ENCODE peak calls at places on chromosomes 4 and X, in six cellular contexts. One of them, this sample, is unnamed.

GRCh38 chr4:20412072-20412471 is 160.4 kb downstream of the SLIT2 start:
- DNase-seq in IMR-90: no peak
- DNase-seq in H1: no peak
- DNase-seq in neuronal stem cell: no peak
- DNase-seq in mesendoderm: no peak
- DNase-seq in H9: no peak
- DNase-seq in this sample: no peak

GRCh38 chr4:69984030-69984443 is 11.7 kb upstream of the STATH start:
- DNase-seq in IMR-90: no peak
- DNase-seq in H1: no peak
- DNase-seq in neuronal stem cell: no peak
- DNase-seq in mesendoderm: no peak
- DNase-seq in H9: no peak
- DNase-seq in this sample: no peak

GRCh38 chrX:113422323-113422722 is 581.7 kb upstream of the AMOT start:
- DNase-seq in IMR-90: no peak
- DNase-seq in H1: no peak
- DNase-seq in neuronal stem cell: no peak
- DNase-seq in mesendoderm: no peak
- DNase-seq in H9: no peak
- DNase-seq in this sample: no peak

GRCh38 chr4:86910820-86911684 is 18.8 kb upstream of the C4orf36 start:
- DNase-seq in IMR-90: peak; percentile 64
- DNase-seq in H1: no peak
- DNase-seq in neuronal stem cell: no peak
- DNase-seq in mesendoderm: no peak
- DNase-seq in H9: no peak
- DNase-seq in this sample: no peak

GRCh38 chr4:7842384-7843279 is 97.0 kb downstream of the AFAP1 start:
- DNase-seq in IMR-90: peak; percentile 99
- DNase-seq in H1: no peak
- DNase-seq in neuronal stem cell: no peak
- DNase-seq in mesendoderm: peak; percentile 94
- DNase-seq in H9: no peak
- DNase-seq in this sample: peak; percentile 99

GRCh38 chr4:123397276-123398150 is 918 bp downstream of the SPRY1 start:
- DNase-seq in IMR-90: peak; percentile 36
- DNase-seq in H1: no peak
- DNase-seq in neuronal stem cell: peak; percentile 71
- DNase-seq in mesendoderm: peak; percentile 83
- DNase-seq in H9: peak; percentile 79
- DNase-seq in this sample: peak; percentile 72

GRCh38 chrX:153408871-153409351 is 2.4 kb upstream of the ZFP92 start:
- DNase-seq in IMR-90: no peak
- DNase-seq in H1: no peak
- DNase-seq in neuronal stem cell: no peak
- DNase-seq in mesendoderm: no peak
- DNase-seq in H9: no peak
- DNase-seq in this sample: no peak

GRCh38 chrX:16745659-16746058 is 26.2 kb downstream of the SYAP1 start:
- DNase-seq in IMR-90: no peak
- DNase-seq in H1: no peak
- DNase-seq in neuronal stem cell: no peak
- DNase-seq in mesendoderm: no peak
- DNase-seq in H9: no peak
- DNase-seq in this sample: no peak

GRCh38 chr4:164396439-164396838 is 357.5 kb upstream of the SMIM31 start:
- DNase-seq in IMR-90: no peak
- DNase-seq in H1: no peak
- DNase-seq in neuronal stem cell: no peak
- DNase-seq in mesendoderm: peak; percentile 11
- DNase-seq in H9: no peak
- DNase-seq in this sample: no peak

GRCh38 chr4:54959656-54960055 is 165.7 kb downstream of the KDR start:
- DNase-seq in IMR-90: peak; percentile 83
- DNase-seq in H1: no peak
- DNase-seq in neuronal stem cell: no peak
- DNase-seq in mesendoderm: no peak
- DNase-seq in H9: no peak
- DNase-seq in this sample: peak; percentile 52

GRCh38 chr4:160403066-160403465 is 1300.2 kb downstream of the RAPGEF2 start:
- DNase-seq in IMR-90: no peak
- DNase-seq in H1: no peak
- DNase-seq in neuronal stem cell: no peak
- DNase-seq in mesendoderm: no peak
- DNase-seq in H9: no peak
- DNase-seq in this sample: no peak

DNA sequence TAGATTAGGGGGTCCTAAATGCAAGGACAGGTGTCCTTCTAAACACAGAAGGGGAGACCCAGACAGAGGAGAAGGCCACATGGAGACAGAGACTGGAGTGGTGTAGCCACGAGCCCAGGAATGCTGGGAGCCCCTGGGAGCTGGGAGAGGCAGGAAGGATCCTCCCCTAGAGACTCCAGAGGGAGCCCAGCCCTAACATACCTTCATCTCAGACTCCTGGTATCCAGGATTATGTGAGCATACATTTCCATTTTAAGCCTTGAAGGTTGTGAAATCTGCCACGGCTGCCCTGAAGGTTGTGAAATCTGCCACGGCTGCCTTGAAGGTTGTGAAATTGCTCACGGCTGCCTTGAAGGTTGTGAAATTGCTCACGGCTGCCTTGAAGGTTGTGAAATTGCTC is 148.4 kb downstream of the ASMT start:
- DNase-seq in IMR-90: no peak
- DNase-seq in H1: no peak
- DNase-seq in neuronal stem cell: no peak
- DNase-seq in mesendoderm: no peak
- DNase-seq in H9: no peak
- DNase-seq in this sample: no peak
- H3K4me2 ChIP-seq in IMR-90: no peak overlapping the region
- H3K4me2 ChIP-seq in H1: no peak overlapping the region
- H3K4me2 ChIP-seq in neuronal stem cell: no peak overlapping the region
- H3K4me2 ChIP-seq in mesendoderm: no peak overlapping the region
- H3K4me2 ChIP-seq in H9: no peak overlapping the region
- H3K4me2 ChIP-seq in this sample: no peak overlapping the region

DNA sequence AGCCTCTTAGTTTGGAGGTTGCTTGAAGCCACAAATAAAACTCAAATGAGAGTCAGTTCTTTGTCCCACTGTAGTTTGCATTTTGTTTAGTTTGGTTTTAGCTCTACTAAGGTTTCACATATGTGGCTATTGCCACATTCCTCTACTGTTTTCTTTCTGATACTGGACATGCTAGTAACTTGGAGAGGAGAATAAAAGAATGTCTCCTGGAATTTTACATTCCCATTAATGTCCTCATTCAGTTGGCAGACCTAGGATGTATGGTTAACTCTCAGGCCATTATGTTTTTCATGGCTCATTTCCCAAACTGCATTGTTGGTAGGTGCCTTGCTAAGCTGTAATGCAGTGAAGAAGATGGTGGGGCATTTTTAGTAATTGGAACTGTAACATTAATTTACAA is 29.9 kb downstream of the UPRT start:
- DNase-seq in IMR-90: peak; percentile 70
- DNase-seq in H1: no peak
- DNase-seq in neuronal stem cell: no peak
- DNase-seq in mesendoderm: no peak
- DNase-seq in H9: no peak
- DNase-seq in this sample: no peak
- H2BK15ac ChIP-seq in IMR-90: no peak overlapping the region
- H2BK15ac ChIP-seq in H1: no peak overlapping the region
- H2BK15ac ChIP-seq in neuronal stem cell: no peak overlapping the region
- H2BK15ac ChIP-seq in mesendoderm: no peak overlapping the region
- H2BK15ac ChIP-seq in H9: no peak overlapping the region
- H2BK15ac ChIP-seq in this sample: no peak overlapping the region

DNA sequence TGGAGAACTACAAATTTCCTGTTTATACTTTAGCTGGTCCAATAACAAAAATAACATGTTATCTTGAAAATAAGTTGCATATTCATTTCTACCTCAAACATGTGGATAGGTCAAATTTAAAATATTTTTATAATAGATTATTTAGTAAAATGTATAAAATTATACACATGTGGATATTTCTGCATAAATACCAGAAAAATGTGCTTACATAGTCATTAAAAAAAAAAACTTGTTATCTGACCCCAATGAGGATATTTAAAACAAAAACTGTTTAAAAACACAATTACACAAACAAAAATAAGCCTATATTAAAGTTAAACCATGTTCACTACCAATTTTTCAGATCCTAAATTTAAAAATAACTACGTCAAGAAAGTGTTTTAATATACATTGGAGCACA is 28.1 kb downstream of the FBXO8 start:
- DNase-seq in IMR-90: no peak
- DNase-seq in H1: no peak
- DNase-seq in neuronal stem cell: no peak
- DNase-seq in mesendoderm: no peak
- DNase-seq in H9: no peak
- DNase-seq in this sample: no peak
- H3K4me2 ChIP-seq in IMR-90: no peak overlapping the region
- H3K4me2 ChIP-seq in H1: no peak overlapping the region
- H3K4me2 ChIP-seq in neuronal stem cell: no peak overlapping the region
- H3K4me2 ChIP-seq in mesendoderm: no peak overlapping the region
- H3K4me2 ChIP-seq in H9: no peak overlapping the region
- H3K4me2 ChIP-seq in this sample: no peak overlapping the region

DNA sequence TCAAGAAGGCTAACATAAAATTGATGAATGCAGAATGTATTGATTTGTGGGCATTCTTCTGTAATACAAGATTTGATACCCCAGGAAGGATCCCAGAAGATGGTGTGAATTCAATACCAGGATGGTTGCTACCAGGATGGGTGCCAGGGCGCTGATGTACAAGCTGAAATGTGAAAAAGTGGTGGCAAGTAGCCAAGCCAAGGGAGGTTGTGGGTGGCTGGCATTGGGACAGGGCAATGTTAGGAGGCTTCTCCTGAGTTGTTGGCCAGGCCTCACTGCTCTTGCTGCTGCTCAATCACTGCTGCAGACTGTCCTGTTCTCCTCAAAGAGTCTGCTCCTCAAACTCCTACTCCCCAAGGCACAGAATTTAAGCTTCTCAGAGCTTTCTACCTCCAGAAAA is 77.1 kb downstream of the RBM46 start:
- DNase-seq in IMR-90: no peak
- DNase-seq in H1: no peak
- DNase-seq in neuronal stem cell: no peak
- DNase-seq in mesendoderm: no peak
- DNase-seq in H9: no peak
- DNase-seq in this sample: no peak
- H2BK15ac ChIP-seq in IMR-90: no peak overlapping the region
- H2BK15ac ChIP-seq in H1: no peak overlapping the region
- H2BK15ac ChIP-seq in neuronal stem cell: no peak overlapping the region
- H2BK15ac ChIP-seq in mesendoderm: no peak overlapping the region
- H2BK15ac ChIP-seq in H9: no peak overlapping the region
- H2BK15ac ChIP-seq in this sample: no peak overlapping the region

DNA sequence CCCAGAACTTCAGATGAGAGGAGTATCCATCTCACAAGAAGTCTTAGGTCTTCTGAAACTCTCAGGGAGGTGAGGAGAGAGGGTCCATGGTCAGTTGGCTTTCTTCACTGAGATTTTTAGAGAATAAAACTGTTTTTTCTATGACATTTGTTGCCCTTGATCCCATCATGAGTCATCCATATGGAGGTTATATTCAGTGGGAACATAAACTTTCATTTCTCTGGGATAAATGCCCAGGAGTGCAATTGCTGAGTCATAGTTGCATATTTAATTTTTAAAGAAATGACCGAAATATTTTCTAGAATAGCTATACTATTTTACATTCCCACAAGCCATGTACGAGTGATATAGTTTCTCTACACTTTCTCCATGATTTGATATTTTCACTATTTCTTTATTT is 67.1 kb downstream of the JADE3 start:
- DNase-seq in IMR-90: peak; percentile 82
- DNase-seq in H1: no peak
- DNase-seq in neuronal stem cell: no peak
- DNase-seq in mesendoderm: no peak
- DNase-seq in H9: no peak
- DNase-seq in this sample: peak; percentile 45
- H3K4me2 ChIP-seq in IMR-90: peak overlapping the region; percentile 66
- H3K4me2 ChIP-seq in H1: no peak overlapping the region
- H3K4me2 ChIP-seq in neuronal stem cell: no peak overlapping the region
- H3K4me2 ChIP-seq in mesendoderm: no peak overlapping the region
- H3K4me2 ChIP-seq in H9: no peak overlapping the region
- H3K4me2 ChIP-seq in this sample: no peak overlapping the region

GRCh38 chrX:42127563-42127962 is 204.2 kb upstream of the CASK start:
- DNase-seq in IMR-90: no peak
- DNase-seq in H1: no peak
- DNase-seq in neuronal stem cell: no peak
- DNase-seq in mesendoderm: no peak
- DNase-seq in H9: no peak
- DNase-seq in this sample: no peak

GRCh38 chrX:42129022-42129421 is 205.7 kb upstream of the CASK start:
- DNase-seq in IMR-90: no peak
- DNase-seq in H1: no peak
- DNase-seq in neuronal stem cell: no peak
- DNase-seq in mesendoderm: no peak
- DNase-seq in H9: no peak
- DNase-seq in this sample: no peak

GRCh38 chrX:42128020-42128419 is 204.7 kb upstream of the CASK start:
- DNase-seq in IMR-90: no peak
- DNase-seq in H1: no peak
- DNase-seq in neuronal stem cell: no peak
- DNase-seq in mesendoderm: no peak
- DNase-seq in H9: no peak
- DNase-seq in this sample: no peak

GRCh38 chrX:42129541-42129940 is 206.2 kb upstream of the CASK start:
- DNase-seq in IMR-90: no peak
- DNase-seq in H1: no peak
- DNase-seq in neuronal stem cell: no peak
- DNase-seq in mesendoderm: no peak
- DNase-seq in H9: no peak
- DNase-seq in this sample: no peak

DNA sequence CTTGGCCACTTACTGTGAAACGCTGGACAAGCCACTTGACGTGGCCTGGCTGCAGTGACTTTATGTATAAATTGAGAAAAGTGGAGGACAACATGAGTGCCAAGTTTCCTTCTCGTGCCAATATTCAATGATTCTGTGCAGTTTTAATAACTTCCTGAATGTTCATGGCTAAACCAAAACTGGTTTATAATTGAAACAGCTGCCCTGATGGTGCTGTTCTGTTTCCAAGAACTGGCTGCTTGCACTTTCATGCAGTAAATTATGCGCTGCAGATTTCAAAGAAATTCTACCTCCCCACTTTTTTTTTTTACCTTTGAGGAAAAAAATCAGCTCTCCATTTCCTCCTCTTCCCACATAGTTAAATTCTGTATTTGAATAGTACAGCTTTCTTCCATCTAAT is 205.2 kb upstream of the CASK start:
- DNase-seq in IMR-90: no peak
- DNase-seq in H1: no peak
- DNase-seq in neuronal stem cell: no peak
- DNase-seq in mesendoderm: no peak
- DNase-seq in H9: no peak
- DNase-seq in this sample: no peak
- H2BK15ac ChIP-seq in IMR-90: no peak overlapping the region
- H2BK15ac ChIP-seq in H1: no peak overlapping the region
- H2BK15ac ChIP-seq in neuronal stem cell: no peak overlapping the region
- H2BK15ac ChIP-seq in mesendoderm: no peak overlapping the region
- H2BK15ac ChIP-seq in H9: no peak overlapping the region
- H2BK15ac ChIP-seq in this sample: no peak overlapping the region